ENCODE peak calls at places on chromosomes 6 and 20, in four cellular contexts. R is A673, G is lower leg skin, C is dermis microvascular lymphatic vessel endothelial cell. E is an unnamed sample.

GRCh38 chr20:1242530-1242929 is 16.7 kb downstream of the RAD21L1 start:
- DNase-seq in R (no peak), C (peak; percentile 61), G (no peak), E (no peak)

GRCh38 chr6:138525355-138525754 is 26.1 kb upstream of the NHSL1 start:
- DNase-seq in R (no peak), C (no peak), G (no peak), E (no peak)

GRCh38 chr20:1505361-1505760 is 14.1 kb upstream of the SIRPB2 start:
- DNase-seq in C (no peak), R (no peak), G (no peak), E (no peak)

GRCh38 chr20:41613321-41613720 is 4.9 kb downstream of the CHD6 start:
- DNase-seq in C (no peak), G (no peak), R (no peak), E (no peak)

GRCh38 chr6:32906539-32906938 is 34.3 kb downstream of the HLA-DMB start:
- DNase-seq in R (no peak), G (no peak), C (no peak), E (no peak)

GRCh38 chr20:49420292-49420691 is 62.2 kb downstream of the KCNB1 start:
- DNase-seq in R (no peak), C (no peak), G (no peak), E (no peak)

GRCh38 chr20:50804453-50805348 is 9.8 kb downstream of the BCAS4 start:
- DNase-seq in G (no peak), C (no peak), R (no peak), E (no peak)

GRCh38 chr20:50415031-50415515 is 95.1 kb upstream of the PTPN1 start:
- DNase-seq in R (no peak), C (no peak), G (no peak), E (no peak)

E was measured in SK-N-MC.